ENCODE peak calls at places on chromosome 22, in five cellular contexts. One of them, this sample, is unnamed.

GRCh38 chr22:27460596-27461347 is 340.8 kb downstream of the MN1 start:
- DNase-seq in cardiac fibroblast: peak
- DNase-seq in AG10803: peak
- DNase-seq in epithelial cell of esophagus: no peak
- DNase-seq in prostate gland: no peak
- DNase-seq in this sample: no peak

GRCh38 chr22:19514831-19515565 is 9.2 kb downstream of the CLDN5 start:
- DNase-seq in prostate gland: no peak
- DNase-seq in cardiac fibroblast: peak
- DNase-seq in epithelial cell of esophagus: peak
- DNase-seq in AG10803: no peak
- DNase-seq in this sample: peak

GRCh38 chr22:45208993-45209838 is 31.5 kb downstream of the KIAA0930 start:
- DNase-seq in prostate gland: no peak
- DNase-seq in epithelial cell of esophagus: peak
- DNase-seq in AG10803: peak
- DNase-seq in cardiac fibroblast: peak
- DNase-seq in this sample: peak

GRCh38 chr22:19819911-19820879 is 34.5 kb downstream of the GNB1L start:
- DNase-seq in cardiac fibroblast: no peak
- DNase-seq in AG10803: no peak
- DNase-seq in prostate gland: no peak
- DNase-seq in epithelial cell of esophagus: no peak
- DNase-seq in this sample: no peak

GRCh38 chr22:25141994-25142620 is 57.6 kb upstream of the CRYBB3 start:
- DNase-seq in epithelial cell of esophagus: no peak
- DNase-seq in AG10803: no peak
- DNase-seq in prostate gland: no peak
- DNase-seq in cardiac fibroblast: no peak
- DNase-seq in this sample: no peak

GRCh38 chr22:20117656-20118571 is 888 bp upstream of the TRMT2A start:
- DNase-seq in epithelial cell of esophagus: peak
- DNase-seq in prostate gland: no peak
- DNase-seq in AG10803: peak
- DNase-seq in cardiac fibroblast: peak
- DNase-seq in this sample: peak

GRCh38 chr22:36423461-36424404 is 36.0 kb upstream of the MYH9 start:
- DNase-seq in prostate gland: no peak
- DNase-seq in cardiac fibroblast: no peak
- DNase-seq in AG10803: peak
- DNase-seq in epithelial cell of esophagus: no peak
- DNase-seq in this sample: peak

GRCh38 chr22:23070418-23071162 is at the start of gene GNAZ:
- DNase-seq in cardiac fibroblast: no peak
- DNase-seq in prostate gland: no peak
- DNase-seq in epithelial cell of esophagus: no peak
- DNase-seq in AG10803: no peak
- DNase-seq in this sample: peak

GRCh38 chr22:42717197-42717967 is 3.3 kb downstream of the A4GALT start:
- DNase-seq in cardiac fibroblast: peak
- DNase-seq in prostate gland: no peak
- DNase-seq in epithelial cell of esophagus: peak
- DNase-seq in AG10803: peak
- DNase-seq in this sample: no peak

GRCh38 chr22:26404851-26405357 is 24.2 kb upstream of the ASPHD2 start:
- DNase-seq in cardiac fibroblast: no peak
- DNase-seq in prostate gland: no peak
- DNase-seq in epithelial cell of esophagus: no peak
- DNase-seq in AG10803: no peak
- DNase-seq in this sample: no peak

GRCh38 chr22:41816241-41816640 is 15.8 kb downstream of the CCDC134 start:
- DNase-seq in AG10803: no peak
- DNase-seq in epithelial cell of esophagus: no peak
- DNase-seq in cardiac fibroblast: no peak
- DNase-seq in prostate gland: no peak
- DNase-seq in this sample: no peak

GRCh38 chr22:37206118-37206840 is 6.0 kb downstream of the SSTR3 start:
- DNase-seq in cardiac fibroblast: no peak
- DNase-seq in epithelial cell of esophagus: no peak
- DNase-seq in prostate gland: no peak
- DNase-seq in AG10803: no peak
- DNase-seq in this sample: no peak

GRCh38 chr22:25072406-25072805 is 119.9 kb downstream of the KIAA1671 start:
- DNase-seq in prostate gland: no peak
- DNase-seq in cardiac fibroblast: no peak
- DNase-seq in epithelial cell of esophagus: no peak
- DNase-seq in AG10803: no peak
- DNase-seq in this sample: no peak

GRCh38 chr22:48955351-48956311 is 872.0 kb downstream of the BRD1 start:
- DNase-seq in prostate gland: peak
- DNase-seq in AG10803: no peak
- DNase-seq in epithelial cell of esophagus: no peak
- DNase-seq in cardiac fibroblast: no peak
- DNase-seq in this sample: no peak

GRCh38 chr22:41976070-41976901 is 7.0 kb downstream of the SEPTIN3 start:
- DNase-seq in AG10803: no peak
- DNase-seq in epithelial cell of esophagus: peak
- DNase-seq in prostate gland: peak
- DNase-seq in cardiac fibroblast: no peak
- DNase-seq in this sample: no peak

GRCh38 chr22:43400449-43400848 is 11.4 kb upstream of the MPPED1 start:
- DNase-seq in cardiac fibroblast: no peak
- DNase-seq in AG10803: no peak
- DNase-seq in prostate gland: no peak
- DNase-seq in epithelial cell of esophagus: no peak
- DNase-seq in this sample: no peak

GRCh38 chr22:43988116-43988817 is 33.0 kb downstream of the SAMM50 start:
- DNase-seq in prostate gland: no peak
- DNase-seq in cardiac fibroblast: no peak
- DNase-seq in epithelial cell of esophagus: no peak
- DNase-seq in AG10803: no peak
- DNase-seq in this sample: no peak

GRCh38 chr22:49023879-49024774 is 803.5 kb downstream of the BRD1 start:
- DNase-seq in prostate gland: no peak
- DNase-seq in cardiac fibroblast: no peak
- DNase-seq in AG10803: no peak
- DNase-seq in epithelial cell of esophagus: no peak
- DNase-seq in this sample: no peak

GRCh38 chr22:28043269-28043668 is 124.2 kb upstream of the PITPNB start:
- DNase-seq in prostate gland: no peak
- DNase-seq in epithelial cell of esophagus: no peak
- DNase-seq in cardiac fibroblast: no peak
- DNase-seq in AG10803: peak
- DNase-seq in this sample: no peak

GRCh38 chr22:37529652-37530345 is 10.6 kb upstream of the CARD10 start:
- DNase-seq in AG10803: no peak
- DNase-seq in epithelial cell of esophagus: peak
- DNase-seq in prostate gland: peak
- DNase-seq in cardiac fibroblast: no peak
- DNase-seq in this sample: no peak

GRCh38 chr22:41230399-41230785 is 10.3 kb downstream of the CHADL start:
- DNase-seq in prostate gland: no peak
- DNase-seq in cardiac fibroblast: no peak
- DNase-seq in epithelial cell of esophagus: no peak
- DNase-seq in AG10803: no peak
- DNase-seq in this sample: no peak

GRCh38 chr22:23581252-23581634 is 1.2 kb upstream of the IGLL1 start:
- DNase-seq in cardiac fibroblast: no peak
- DNase-seq in epithelial cell of esophagus: no peak
- DNase-seq in AG10803: no peak
- DNase-seq in prostate gland: no peak
- DNase-seq in this sample: no peak

GRCh38 chr22:22703715-22704114 is 59.3 kb downstream of the GGTLC2 start:
- DNase-seq in AG10803: peak
- DNase-seq in prostate gland: no peak
- DNase-seq in cardiac fibroblast: peak
- DNase-seq in epithelial cell of esophagus: no peak
- DNase-seq in this sample: peak

GRCh38 chr22:48278620-48279464 is 1516.4 kb downstream of the TBC1D22A start:
- DNase-seq in epithelial cell of esophagus: no peak
- DNase-seq in AG10803: no peak
- DNase-seq in cardiac fibroblast: no peak
- DNase-seq in prostate gland: no peak
- DNase-seq in this sample: no peak

GRCh38 chr22:42752230-42752746 is 31.6 kb upstream of the A4GALT start:
- DNase-seq in cardiac fibroblast: no peak
- DNase-seq in epithelial cell of esophagus: no peak
- DNase-seq in prostate gland: no peak
- DNase-seq in AG10803: no peak
- DNase-seq in this sample: no peak

GRCh38 chr22:44671742-44672141 is 30.3 kb upstream of the PRR5 start:
- DNase-seq in prostate gland: no peak
- DNase-seq in AG10803: peak
- DNase-seq in cardiac fibroblast: peak
- DNase-seq in epithelial cell of esophagus: peak
- DNase-seq in this sample: peak

GRCh38 chr22:23533328-23533762 is 46.7 kb downstream of the IGLL1 start:
- DNase-seq in prostate gland: no peak
- DNase-seq in cardiac fibroblast: no peak
- DNase-seq in AG10803: no peak
- DNase-seq in epithelial cell of esophagus: peak
- DNase-seq in this sample: peak

GRCh38 chr22:31199187-31199586 is 12.9 kb upstream of the LIMK2 start:
- DNase-seq in epithelial cell of esophagus: no peak
- DNase-seq in cardiac fibroblast: no peak
- DNase-seq in prostate gland: no peak
- DNase-seq in AG10803: no peak
- DNase-seq in this sample: peak
- TF ChIP-seq CTCF in epithelial cell of esophagus: peak
- TF ChIP-seq CTCF in cardiac fibroblast: no peak
- TF ChIP-seq CTCF in prostate gland: no peak
- TF ChIP-seq CTCF in AG10803: peak
- TF ChIP-seq CTCF in this sample: peak

DNA sequence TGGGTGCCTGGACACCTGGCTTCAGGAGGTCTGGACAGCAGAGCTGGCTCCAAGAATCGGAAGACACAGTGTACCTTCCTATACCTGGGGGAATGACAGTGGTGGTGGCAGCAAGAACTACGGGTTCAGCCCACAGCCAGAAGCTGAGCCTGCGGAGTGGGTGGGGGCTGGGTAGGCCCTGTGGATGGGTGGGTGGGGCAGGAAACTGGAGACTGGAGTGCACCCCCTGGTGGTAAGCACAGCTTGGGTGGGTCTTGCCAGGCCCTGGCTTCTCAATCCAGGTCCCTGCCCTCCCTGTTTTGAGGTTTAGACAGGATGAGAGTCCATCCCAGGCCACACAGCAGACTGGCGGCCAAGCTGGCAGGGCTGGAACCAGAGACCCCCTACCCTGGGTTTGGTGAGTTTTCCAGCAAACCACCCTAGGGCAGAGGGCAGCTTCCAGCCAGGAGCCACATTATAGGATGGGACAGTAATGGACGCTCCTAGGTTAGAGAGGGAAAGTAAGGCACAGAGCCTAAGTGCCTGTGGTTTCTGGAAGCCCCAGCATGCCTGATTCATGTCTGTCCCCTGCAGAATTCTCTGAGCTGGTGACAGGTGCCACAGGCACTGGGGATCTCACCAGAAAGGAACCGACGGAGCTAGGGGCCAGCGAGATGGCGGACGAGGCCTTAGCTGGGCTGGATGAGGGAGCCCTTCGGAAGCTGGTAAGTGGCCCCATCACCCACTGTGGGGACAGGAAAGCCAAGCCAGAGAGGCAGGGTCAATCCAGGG is 1.7 kb downstream of the SMTN start:
- DNase-seq in epithelial cell of esophagus: peak
- DNase-seq in prostate gland: peak
- DNase-seq in AG10803: peak
- DNase-seq in cardiac fibroblast: peak
- DNase-seq in this sample: peak
- H3K4me3 ChIP-seq in epithelial cell of esophagus: peak
- H3K4me3 ChIP-seq in prostate gland: peak
- H3K4me3 ChIP-seq in AG10803: peak
- H3K4me3 ChIP-seq in cardiac fibroblast: peak
- H3K4me3 ChIP-seq in this sample: peak

DNA sequence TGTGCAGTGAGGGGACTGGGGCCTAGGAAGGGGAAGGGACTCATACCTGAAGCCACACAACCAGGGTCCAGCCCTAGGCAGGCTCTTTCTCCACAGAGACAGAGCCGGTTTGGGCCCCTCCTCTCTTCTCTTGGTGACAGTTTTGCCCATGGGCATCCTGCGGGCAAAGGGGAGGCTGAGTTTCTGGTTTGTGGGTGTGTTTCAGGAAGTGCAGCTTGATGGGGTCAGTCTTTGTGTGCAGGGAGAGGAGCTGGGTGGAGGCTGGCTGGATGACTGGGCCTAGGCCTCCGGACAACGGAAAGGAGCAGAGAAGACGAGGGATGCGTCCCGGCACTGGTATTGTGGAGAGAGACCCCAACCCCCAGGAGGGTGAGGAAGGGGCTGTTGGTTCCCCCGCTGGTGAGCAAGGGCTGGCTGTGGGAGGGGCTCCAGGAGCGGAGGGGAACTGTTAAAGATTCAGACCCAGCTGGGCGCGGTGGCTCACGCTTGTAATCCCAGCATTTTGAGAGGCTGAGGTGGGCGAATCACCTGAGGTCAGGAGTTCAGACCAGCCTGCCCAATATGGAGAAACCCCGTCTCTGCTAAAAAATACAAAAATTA is 23.4 kb upstream of the CELSR1 start:
- DNase-seq in cardiac fibroblast: no peak
- DNase-seq in AG10803: no peak
- DNase-seq in prostate gland: no peak
- DNase-seq in epithelial cell of esophagus: no peak
- DNase-seq in this sample: no peak
- TF ChIP-seq CTCF in cardiac fibroblast: no peak
- TF ChIP-seq CTCF in AG10803: no peak
- TF ChIP-seq CTCF in prostate gland: no peak
- TF ChIP-seq CTCF in epithelial cell of esophagus: no peak
- TF ChIP-seq CTCF in this sample: no peak

GRCh38 chr22:33873186-33873585 is 47.1 kb downstream of the LARGE1 start:
- DNase-seq in AG10803: peak
- DNase-seq in prostate gland: no peak
- DNase-seq in cardiac fibroblast: no peak
- DNase-seq in epithelial cell of esophagus: no peak
- DNase-seq in this sample: no peak

GRCh38 chr22:33871935-33872334 is 48.3 kb downstream of the LARGE1 start:
- DNase-seq in cardiac fibroblast: no peak
- DNase-seq in epithelial cell of esophagus: no peak
- DNase-seq in prostate gland: no peak
- DNase-seq in AG10803: no peak
- DNase-seq in this sample: no peak

GRCh38 chr22:33874206-33874605 is 46.1 kb downstream of the LARGE1 start:
- DNase-seq in cardiac fibroblast: no peak
- DNase-seq in AG10803: no peak
- DNase-seq in prostate gland: no peak
- DNase-seq in epithelial cell of esophagus: no peak
- DNase-seq in this sample: no peak

GRCh38 chr22:33873666-33874065 is 46.6 kb downstream of the LARGE1 start:
- DNase-seq in AG10803: no peak
- DNase-seq in epithelial cell of esophagus: no peak
- DNase-seq in cardiac fibroblast: no peak
- DNase-seq in prostate gland: no peak
- DNase-seq in this sample: no peak

GRCh38 chr22:33875316-33875715 is 45.0 kb downstream of the LARGE1 start:
- DNase-seq in cardiac fibroblast: no peak
- DNase-seq in AG10803: no peak
- DNase-seq in epithelial cell of esophagus: no peak
- DNase-seq in prostate gland: no peak
- DNase-seq in this sample: no peak
- H3K4me3 ChIP-seq in cardiac fibroblast: no peak
- H3K4me3 ChIP-seq in AG10803: no peak
- H3K4me3 ChIP-seq in epithelial cell of esophagus: no peak
- H3K4me3 ChIP-seq in prostate gland: no peak
- H3K4me3 ChIP-seq in this sample: no peak